ENCODE peak calls at places on chromosomes 13 and 19, in four cellular contexts. M, B, J and F are unnamed samples.

GRCh38 chr19:43420954-43421353 is 6.3 kb downstream of the TEX101 start:
- DNase-seq in M (no peak), B (no peak), J (no peak), F (no peak)

GRCh38 chr19:3243851-3244700 is 19.6 kb downstream of the CELF5 start:
- DNase-seq in J (peak), M (no peak), B (peak), F (no peak)

GRCh38 chr13:112845511-112846144 is 123.4 kb upstream of the MCF2L start:
- DNase-seq in B (no peak), M (no peak), J (no peak), F (no peak)

GRCh38 chr19:48502720-48503018 is 9.0 kb downstream of the LMTK3 start:
- DNase-seq in M (no peak), B (no peak), J (no peak), F (no peak)

GRCh38 chr13:21486322-21486721 is 27.2 kb upstream of the ZDHHC20 start:
- DNase-seq in J (no peak), B (no peak), M (no peak), F (no peak)

GRCh38 chr19:47719047-47719885 is 6.0 kb downstream of the EHD2 start:
- DNase-seq in B (peak), M (no peak), J (peak), F (no peak)

GRCh38 chr19:35718345-35719041 is 690 bp downstream of the KMT2B start:
- DNase-seq in B (no peak), M (peak), J (no peak), F (no peak)

GRCh38 chr13:101390461-101390860 is 25.8 kb downstream of the NALCN start:
- DNase-seq in J (no peak), M (no peak), B (no peak), F (no peak)

GRCh38 chr19:46388311-46389095 is 24.9 kb downstream of the CCDC8 start:
- DNase-seq in J (no peak), B (no peak), M (no peak), F (no peak)

GRCh38 chr19:19502281-19502680 is 13.1 kb downstream of the TSSK6 start:
- DNase-seq in B (no peak), M (no peak), J (no peak), F (no peak)

GRCh38 chr13:98443329-98443728 is 133.6 kb downstream of the STK24 start:
- DNase-seq in M (no peak), B (peak), J (peak), F (no peak)

GRCh38 chr13:106374631-106375030 is 160.8 kb downstream of the EFNB2 start:
- DNase-seq in M (no peak), J (no peak), B (no peak), F (no peak)

GRCh38 chr13:75721307-75721706 is 85.2 kb downstream of the LMO7 start:
- DNase-seq in M (no peak), B (no peak), J (no peak), F (no peak)

GRCh38 chr13:77918391-77919261 is at the start of gene EDNRB:
- DNase-seq in M (no peak), B (no peak), J (no peak), F (no peak)

GRCh38 chr13:104460553-104460952 is 1394.3 kb upstream of the SLC10A2 start:
- DNase-seq in J (no peak), M (no peak), B (no peak), F (no peak)

GRCh38 chr19:30686252-30686762 is 314.1 kb downstream of the ZNF536 start:
- DNase-seq in B (no peak), J (no peak), M (no peak), F (no peak)

GRCh38 chr13:75788494-75788991 is 152.4 kb downstream of the LMO7 start:
- DNase-seq in J (peak), M (no peak), B (peak), F (no peak)

GRCh38 chr19:17706750-17707181 is 12.5 kb upstream of the MAP1S start:
- DNase-seq in B (no peak), M (no peak), J (no peak), F (no peak)

GRCh38 chr13:86038490-86038889 is 239.3 kb upstream of the SLITRK6 start:
- DNase-seq in B (no peak), J (no peak), M (no peak), F (no peak)

GRCh38 chr19:57611113-57611512 is 2.9 kb upstream of the ZNF134 start:
- DNase-seq in J (no peak), B (no peak), M (no peak), F (no peak)

GRCh38 chr13:80924596-80924995 is 583.7 kb upstream of the SPRY2 start:
- DNase-seq in J (no peak), M (no peak), B (no peak), F (no peak)

GRCh38 chr13:51643114-51643881 is 59.0 kb downstream of the WDFY2 start:
- DNase-seq in M (no peak), J (no peak), B (peak), F (no peak)

GRCh38 chr19:5293607-5294089 is 47.0 kb downstream of the PTPRS start:
- DNase-seq in B (no peak), M (peak), J (peak), F (no peak)

GRCh38 chr13:28299941-28300340 is 161.6 kb downstream of the PAN3 start:
- DNase-seq in B (no peak), J (no peak), M (peak), F (no peak)

GRCh38 chr19:13011653-13012389 is 16.5 kb downstream of the NFIX start:
- DNase-seq in B (no peak), M (no peak), J (no peak), F (no peak)

GRCh38 chr13:73722120-73722519 is 412.1 kb downstream of the KLF12 start:
- DNase-seq in B (peak), M (no peak), J (no peak), F (no peak)